ENCODE peak calls at places on chromosomes 7 and 10, in eight cellular contexts. Y is activated T-cell treated with anti-CD3 and anti-CD28 coated beads for 24 hours, M is mesendoderm, U is NAMALWA, T is foreskin melanocyte, F is DMS79, R is heart left ventricle, S is IMR-90. K is an unnamed sample.

GRCh38 chr7:16354573-16354972 is 66.8 kb downstream of the CRPPA start:
- DNase-seq in Y (no peak), M (no peak), U (no peak), T (no peak), F (no peak), R (no peak), S (no peak), K (no peak)

GRCh38 chr7:88216276-88216675 is 3.6 kb downstream of the SRI start:
- DNase-seq in Y (no peak), M (no peak), U (no peak), T (no peak), F (peak), R (no peak), S (no peak), K (no peak)

GRCh38 chr7:36155811-36156361 is 2.8 kb downstream of the EEPD1 start:
- DNase-seq in Y (no peak), M (peak), U (peak), T (no peak), F (peak), R (peak), S (peak), K (no peak)

GRCh38 chr7:6127129-6127490 is 95.9 kb downstream of the ANKRD61 start:
- DNase-seq in Y (no peak), M (no peak), U (no peak), T (no peak), F (no peak), R (no peak), S (no peak), K (no peak)

GRCh38 chr10:11381023-11381422 is 230.4 kb downstream of the USP6NL start:
- DNase-seq in Y (peak), M (no peak), U (no peak), T (no peak), F (no peak), R (no peak), S (peak), K (no peak)

GRCh38 chr7:115558186-115558585 is 472.4 kb downstream of the TFEC start:
- DNase-seq in Y (no peak), M (no peak), U (no peak), T (no peak), F (no peak), R (no peak), S (peak), K (no peak)

GRCh38 chr7:102044984-102045673 is 227.7 kb downstream of the CUX1 start:
- DNase-seq in Y (no peak), M (no peak), U (no peak), T (peak), F (peak), R (peak), S (peak), K (no peak)

GRCh38 chr7:12670071-12670729 is 17.2 kb upstream of the ARL4A start:
- DNase-seq in Y (no peak), M (no peak), U (no peak), T (no peak), F (no peak), R (no peak), S (peak), K (no peak)

GRCh38 chr7:75599244-75599771 is 107.2 kb downstream of the SPDYE5 start:
- DNase-seq in Y (no peak), M (no peak), U (no peak), T (peak), F (peak), R (no peak), S (no peak), K (no peak)

GRCh38 chr7:143214789-143215679 is 6.8 kb upstream of the TAS2R40 start:
- DNase-seq in Y (peak), M (peak), U (peak), T (peak), F (peak), R (peak), S (peak), K (no peak)

GRCh38 chr7:42389697-42390096 is 152.7 kb upstream of the GLI3 start:
- DNase-seq in Y (no peak), M (no peak), U (no peak), T (no peak), F (no peak), R (no peak), S (no peak), K (no peak)

GRCh38 chr7:47906883-47907282 is 41.4 kb downstream of the PKD1L1 start:
- DNase-seq in Y (no peak), M (no peak), U (no peak), T (no peak), F (no peak), R (no peak), S (no peak), K (no peak)

GRCh38 chr7:107224858-107225257 is 56.1 kb downstream of the HBP1 start:
- DNase-seq in Y (no peak), M (no peak), U (no peak), T (no peak), F (no peak), R (no peak), S (no peak), K (no peak)

GRCh38 chr7:143396625-143397556 is 11.8 kb downstream of the EPHA1 start:
- DNase-seq in Y (no peak), M (no peak), U (no peak), T (no peak), F (no peak), R (no peak), S (peak), K (no peak)